ENCODE peak calls at places on chromosomes 11 and 22, in six cellular contexts. O is lung microvascular endothelial cell; U is stimulated activated naive B cell treated with anti-CD40 and anti-IgM and Interleukin-4, amounts not matched to agents 10 μg/mL and 1 μg/mL and 100 μg/mL, for 72 hours; T is EL; G is upper lobe of right lung; Y is A172. M is an unnamed sample.

GRCh38 chr11:2311456-2312201 is 9.8 kb downstream of the TSPAN32 start:
- DNase-seq in U (no peak), O (no peak), T (peak), Y (no peak), G (peak), M (no peak)

GRCh38 chr11:88520391-88520790 is 182.9 kb upstream of the CTSC start:
- DNase-seq in U (no peak), O (no peak), Y (no peak), G (no peak), T (peak), M (no peak)

GRCh38 chr22:50189184-50189848 is 3.6 kb downstream of the TRABD start:
- DNase-seq in O (no peak), Y (no peak), U (no peak), T (no peak), G (no peak), M (no peak)

GRCh38 chr11:21460082-21460481 is 732.8 kb upstream of the ANO5 start:
- DNase-seq in G (no peak), U (no peak), T (no peak), O (peak), Y (no peak), M (no peak)

GRCh38 chr22:41300661-41301060 is 664 bp upstream of the ZC3H7B start:
- DNase-seq in T (no peak), U (no peak), G (no peak), O (no peak), Y (no peak), M (no peak)

GRCh38 chr22:20396639-20397038 is 2.7 kb downstream of the ZNF74 start:
- DNase-seq in Y (no peak), U (peak), G (no peak), T (no peak), O (no peak), M (no peak)

GRCh38 chr11:118084247-118084646 is 2.5 kb downstream of the SMIM35 start:
- DNase-seq in Y (no peak), U (no peak), T (no peak), G (no peak), O (peak), M (no peak)

GRCh38 chr11:75388386-75389275 is 10.7 kb upstream of the RPS3 start:
- DNase-seq in G (peak), T (peak), Y (peak), O (peak), U (peak), M (peak)

GRCh38 chr22:37930270-37930951 is 23.0 kb downstream of the C22orf23 start:
- DNase-seq in O (peak), Y (peak), T (peak), G (no peak), U (no peak), M (no peak)

GRCh38 chr22:39183991-39184585 is 31.6 kb upstream of the CBX7 start:
- DNase-seq in T (peak), Y (peak), G (peak), O (peak), U (no peak), M (no peak)

GRCh38 chr11:14058061-14058460 is 95.5 kb downstream of the SPON1 start:
- DNase-seq in G (no peak), Y (no peak), T (no peak), U (no peak), O (no peak), M (no peak)

GRCh38 chr11:128482512-128483191 is 104.7 kb downstream of the ETS1 start:
- DNase-seq in O (no peak), Y (no peak), U (no peak), G (no peak), T (peak), M (peak)